ENCODE peak calls at places on chromosomes 12 and 14, in five cellular contexts. One of them, this sample, is unnamed.

GRCh38 chr12:93571854-93572711 is at the start of gene SOCS2:
- DNase-seq in bronchial epithelial cell: no peak
- DNase-seq in psoas muscle: peak; percentile 47
- DNase-seq in astrocyte: peak; percentile 3
- DNase-seq in WERI-Rb-1: peak; percentile 56
- DNase-seq in this sample: no peak

GRCh38 chr12:122205590-122205925 is 2.0 kb downstream of the B3GNT4 start:
- DNase-seq in bronchial epithelial cell: no peak
- DNase-seq in WERI-Rb-1: no peak
- DNase-seq in psoas muscle: no peak
- DNase-seq in astrocyte: no peak
- DNase-seq in this sample: no peak

GRCh38 chr12:48863296-48863695 is 2.4 kb downstream of the RND1 start:
- DNase-seq in bronchial epithelial cell: no peak
- DNase-seq in WERI-Rb-1: no peak
- DNase-seq in psoas muscle: no peak
- DNase-seq in astrocyte: no peak
- DNase-seq in this sample: no peak

GRCh38 chr14:52013984-52014600 is 24.7 kb downstream of the RTRAF start:
- DNase-seq in bronchial epithelial cell: no peak
- DNase-seq in psoas muscle: no peak
- DNase-seq in astrocyte: no peak
- DNase-seq in WERI-Rb-1: peak; percentile 57
- DNase-seq in this sample: no peak

GRCh38 chr12:117380083-117380482 is 18.7 kb upstream of the NOS1 start:
- DNase-seq in WERI-Rb-1: no peak
- DNase-seq in astrocyte: no peak
- DNase-seq in psoas muscle: no peak
- DNase-seq in bronchial epithelial cell: no peak
- DNase-seq in this sample: no peak

GRCh38 chr12:19048943-19049342 is 80.6 kb upstream of the PLEKHA5 start:
- DNase-seq in WERI-Rb-1: no peak
- DNase-seq in astrocyte: peak; percentile 28
- DNase-seq in bronchial epithelial cell: peak; percentile 8
- DNase-seq in psoas muscle: no peak
- DNase-seq in this sample: no peak

GRCh38 chr14:57526942-57527341 is 33.3 kb upstream of the CCDC198 start:
- DNase-seq in psoas muscle: no peak
- DNase-seq in astrocyte: no peak
- DNase-seq in bronchial epithelial cell: no peak
- DNase-seq in WERI-Rb-1: peak; percentile 18
- DNase-seq in this sample: no peak

GRCh38 chr12:113850309-113851056 is 115.6 kb downstream of the RBM19 start:
- DNase-seq in WERI-Rb-1: no peak
- DNase-seq in bronchial epithelial cell: no peak
- DNase-seq in psoas muscle: peak; percentile 58
- DNase-seq in astrocyte: peak; percentile 39
- DNase-seq in this sample: no peak

GRCh38 chr12:116955382-116956021 is 44.8 kb downstream of the FBXW8 start:
- DNase-seq in WERI-Rb-1: peak; percentile 15
- DNase-seq in psoas muscle: no peak
- DNase-seq in bronchial epithelial cell: peak; percentile 86
- DNase-seq in astrocyte: no peak
- DNase-seq in this sample: no peak

GRCh38 chr12:15823360-15824128 is 34.4 kb upstream of the EPS8 start:
- DNase-seq in WERI-Rb-1: no peak
- DNase-seq in astrocyte: no peak
- DNase-seq in psoas muscle: no peak
- DNase-seq in bronchial epithelial cell: peak; percentile 53
- DNase-seq in this sample: no peak

GRCh38 chr12:107091381-107091780 is 2.0 kb downstream of the CRY1 start:
- DNase-seq in bronchial epithelial cell: peak; percentile 77
- DNase-seq in WERI-Rb-1: no peak
- DNase-seq in astrocyte: peak; percentile 80
- DNase-seq in psoas muscle: no peak
- DNase-seq in this sample: peak; percentile 29

GRCh38 chr14:58699656-58700055 is 61.9 kb downstream of the DACT1 start:
- DNase-seq in WERI-Rb-1: no peak
- DNase-seq in bronchial epithelial cell: no peak
- DNase-seq in psoas muscle: no peak
- DNase-seq in astrocyte: no peak
- DNase-seq in this sample: no peak

GRCh38 chr14:105059917-105060565 is 5.2 kb downstream of the GPR132 start:
- DNase-seq in psoas muscle: no peak
- DNase-seq in astrocyte: no peak
- DNase-seq in WERI-Rb-1: no peak
- DNase-seq in bronchial epithelial cell: no peak
- DNase-seq in this sample: no peak

DNA sequence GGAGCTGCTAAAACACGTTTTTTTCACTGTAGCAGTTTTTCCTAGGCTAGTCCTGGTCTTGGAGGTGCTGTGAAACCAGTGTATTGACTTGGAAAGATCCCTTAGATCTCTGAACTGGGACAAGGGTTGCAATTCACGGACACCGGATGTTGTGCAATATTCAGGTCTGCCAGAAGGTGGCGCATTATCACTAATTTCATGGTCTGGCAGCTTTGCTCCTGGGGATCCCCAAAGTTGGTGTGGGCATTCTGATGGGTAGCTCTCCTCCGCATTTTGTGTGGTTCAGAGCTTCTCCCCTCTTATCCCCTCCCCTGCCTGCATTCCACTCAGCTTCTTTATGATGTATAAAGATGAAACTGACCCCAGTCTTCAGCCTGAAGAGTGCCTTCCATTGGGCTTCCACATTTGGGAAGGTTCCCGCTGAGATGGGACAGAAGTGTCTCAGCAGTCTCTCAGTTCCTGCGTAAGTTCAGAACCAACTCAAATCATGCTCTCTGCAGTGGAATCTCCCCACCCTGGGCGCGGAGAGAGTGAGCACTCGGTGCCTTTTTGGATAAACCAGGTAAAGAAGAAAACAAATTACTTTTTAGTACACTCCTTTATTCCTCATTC is 278.4 kb downstream of the NRXN3 start:
- DNase-seq in psoas muscle: peak; percentile 15
- DNase-seq in WERI-Rb-1: peak; percentile 65
- DNase-seq in astrocyte: no peak
- DNase-seq in bronchial epithelial cell: peak; percentile 35
- DNase-seq in this sample: no peak
- TF ChIP-seq CTCF in psoas muscle: peak; percentile 69
- TF ChIP-seq CTCF in WERI-Rb-1: peak; percentile 78
- TF ChIP-seq CTCF in astrocyte: peak; percentile 63
- TF ChIP-seq CTCF in bronchial epithelial cell: peak; percentile 64
- TF ChIP-seq CTCF in this sample: peak; percentile 46

DNA sequence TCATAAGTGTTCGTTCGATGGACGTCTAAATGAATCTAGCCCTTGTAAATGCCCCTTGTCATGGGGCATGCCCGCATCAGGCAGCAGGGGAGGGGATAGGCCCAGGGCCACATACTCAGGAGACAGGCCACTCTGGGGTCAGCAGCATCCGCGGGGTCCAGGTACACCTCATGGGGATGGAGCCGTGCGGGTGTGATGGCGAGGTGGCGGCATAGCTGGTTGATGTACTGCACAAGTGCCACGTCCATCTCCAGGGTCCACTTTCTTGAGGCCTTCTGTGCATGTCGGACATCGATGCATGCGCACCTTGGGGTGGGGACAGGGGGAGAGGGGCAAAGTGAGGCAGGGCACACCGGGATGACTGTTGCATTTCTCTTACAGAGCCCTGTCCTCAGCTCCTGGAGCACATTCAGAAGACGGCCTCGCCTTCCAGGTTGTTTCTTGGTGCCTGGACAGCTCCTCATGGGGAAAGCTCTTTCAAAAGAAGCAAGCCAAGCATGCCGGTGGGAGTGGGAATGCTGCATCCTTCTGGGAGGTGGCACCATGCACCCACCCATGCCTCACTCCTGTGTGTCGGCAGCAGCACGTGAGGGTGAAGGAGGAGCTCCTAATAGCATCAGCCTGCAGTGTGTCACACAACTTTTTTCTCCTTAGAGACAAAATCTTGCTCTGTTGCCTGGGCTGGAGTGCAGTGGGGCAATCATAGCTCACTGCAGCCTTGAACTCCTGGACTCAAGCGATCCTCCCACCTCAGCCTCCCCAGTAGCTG is 47.4 kb downstream of the TRAFD1 start:
- DNase-seq in psoas muscle: no peak
- DNase-seq in WERI-Rb-1: no peak
- DNase-seq in bronchial epithelial cell: no peak
- DNase-seq in astrocyte: no peak
- DNase-seq in this sample: no peak
- H3K36me3 ChIP-seq in psoas muscle: no peaks in the 10 kb centered on the region
- H3K36me3 ChIP-seq in WERI-Rb-1: peaks cover 35% of the 10 kb centered on the region
- H3K36me3 ChIP-seq in bronchial epithelial cell: peaks cover 18% of the 10 kb centered on the region
- H3K36me3 ChIP-seq in astrocyte: peaks cover 13% of the 10 kb centered on the region
- H3K36me3 ChIP-seq in this sample: peaks cover 16% of the 10 kb centered on the region

GRCh38 chr12:47777151-47777550 is 4.1 kb downstream of the SLC48A1 start:
- DNase-seq in psoas muscle: no peak
- DNase-seq in bronchial epithelial cell: no peak
- DNase-seq in astrocyte: no peak
- DNase-seq in WERI-Rb-1: no peak
- DNase-seq in this sample: no peak

GRCh38 chr12:47777741-47778558 is 4.9 kb downstream of the SLC48A1 start:
- DNase-seq in astrocyte: no peak
- DNase-seq in bronchial epithelial cell: no peak
- DNase-seq in psoas muscle: peak; percentile 52
- DNase-seq in WERI-Rb-1: no peak
- DNase-seq in this sample: no peak

GRCh38 chr12:47779943-47780504 is 7.0 kb downstream of the SLC48A1 start:
- DNase-seq in psoas muscle: no peak
- DNase-seq in bronchial epithelial cell: no peak
- DNase-seq in WERI-Rb-1: no peak
- DNase-seq in astrocyte: no peak
- DNase-seq in this sample: no peak

GRCh38 chr12:47779301-47779942 is 6.4 kb downstream of the SLC48A1 start:
- DNase-seq in bronchial epithelial cell: peak; percentile 75
- DNase-seq in psoas muscle: peak; percentile 88
- DNase-seq in astrocyte: peak; percentile 49
- DNase-seq in WERI-Rb-1: peak; percentile 86
- DNase-seq in this sample: peak; percentile 23

GRCh38 chr12:47778842-47779241 is 5.8 kb downstream of the SLC48A1 start:
- DNase-seq in astrocyte: no peak
- DNase-seq in WERI-Rb-1: no peak
- DNase-seq in psoas muscle: no peak
- DNase-seq in bronchial epithelial cell: no peak
- DNase-seq in this sample: no peak
- H3K4me3 ChIP-seq in astrocyte: no peak overlapping the region
- H3K4me3 ChIP-seq in WERI-Rb-1: no peak overlapping the region
- H3K4me3 ChIP-seq in psoas muscle: no peak overlapping the region
- H3K4me3 ChIP-seq in bronchial epithelial cell: no peak overlapping the region
- H3K4me3 ChIP-seq in this sample: no peak overlapping the region

DNA sequence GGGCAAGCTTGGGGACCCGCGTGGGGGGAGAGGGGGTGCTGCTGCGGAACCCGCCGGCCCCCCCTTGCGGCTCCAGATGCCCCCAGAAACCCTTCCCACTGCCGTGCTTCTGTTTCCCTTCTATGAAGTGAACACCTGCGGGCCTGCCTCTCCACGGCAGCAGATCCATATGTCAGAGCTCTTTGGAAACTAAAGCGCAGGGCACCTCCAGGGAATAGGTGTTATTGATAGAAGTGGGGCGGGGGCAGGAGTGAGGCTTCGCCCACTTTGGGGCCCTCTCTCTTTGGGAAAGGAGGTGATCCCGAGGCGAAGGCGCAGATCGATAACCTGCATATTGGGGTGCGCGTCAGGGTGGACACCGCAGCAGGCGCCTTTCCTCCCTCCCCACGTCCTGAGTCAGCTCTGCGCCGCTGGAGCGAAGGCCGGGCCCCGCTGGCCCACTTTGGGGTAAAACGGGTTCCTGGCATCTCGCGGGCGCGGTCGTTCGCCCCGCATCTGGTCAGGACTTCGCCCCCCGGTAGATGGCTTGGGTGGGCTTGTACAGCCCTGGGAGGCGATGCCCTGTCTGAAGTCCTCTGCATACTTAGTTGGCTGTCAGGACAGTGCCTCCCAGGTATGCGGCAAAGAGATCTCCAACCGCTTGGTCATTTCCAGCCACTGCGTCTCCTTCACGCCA is 524 bp downstream of the KMT5A start:
- DNase-seq in WERI-Rb-1: no peak
- DNase-seq in bronchial epithelial cell: no peak
- DNase-seq in psoas muscle: no peak
- DNase-seq in astrocyte: no peak
- DNase-seq in this sample: no peak
- TF ChIP-seq CTCF in WERI-Rb-1: no peak
- TF ChIP-seq CTCF in bronchial epithelial cell: no peak
- TF ChIP-seq CTCF in psoas muscle: no peak
- TF ChIP-seq CTCF in astrocyte: no peak
- TF ChIP-seq CTCF in this sample: no peak

DNA sequence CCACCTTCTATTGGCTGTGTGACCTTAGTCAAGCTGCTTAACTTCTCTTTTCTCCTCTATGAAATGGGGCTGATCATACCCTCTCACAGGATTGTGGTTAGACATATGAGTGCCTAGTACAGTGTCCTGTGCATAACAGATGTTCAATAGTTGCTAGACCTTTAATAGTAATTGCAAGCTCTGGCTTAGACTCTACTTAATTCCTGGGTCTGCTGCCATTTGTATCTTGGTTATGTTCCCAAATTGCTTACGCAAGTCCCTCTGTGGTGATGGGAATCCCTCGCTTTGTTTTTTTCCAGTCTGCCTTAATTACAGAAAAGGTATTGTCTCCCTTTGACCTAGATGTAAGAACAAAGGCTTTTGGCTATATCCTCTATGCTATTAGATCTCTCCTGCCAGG is 15.1 kb downstream of the SUDS3 start:
- DNase-seq in bronchial epithelial cell: no peak
- DNase-seq in WERI-Rb-1: no peak
- DNase-seq in psoas muscle: no peak
- DNase-seq in astrocyte: no peak
- DNase-seq in this sample: no peak
- H3K36me3 ChIP-seq in bronchial epithelial cell: peaks cover 13% of the 10 kb centered on the region
- H3K36me3 ChIP-seq in WERI-Rb-1: peaks cover 66% of the 10 kb centered on the region
- H3K36me3 ChIP-seq in psoas muscle: peaks cover 15% of the 10 kb centered on the region
- H3K36me3 ChIP-seq in astrocyte: peaks cover 41% of the 10 kb centered on the region
- H3K36me3 ChIP-seq in this sample: peaks cover 23% of the 10 kb centered on the region

GRCh38 chr12:124909831-124910560 is 4.5 kb downstream of the UBC start:
- DNase-seq in psoas muscle: no peak
- DNase-seq in astrocyte: peak; percentile 35
- DNase-seq in bronchial epithelial cell: peak; percentile 83
- DNase-seq in WERI-Rb-1: no peak
- DNase-seq in this sample: no peak
- H3K4me3 ChIP-seq in psoas muscle: peak overlapping the region; percentile 62
- H3K4me3 ChIP-seq in astrocyte: peak overlapping the region; percentile 37
- H3K4me3 ChIP-seq in bronchial epithelial cell: no peak overlapping the region
- H3K4me3 ChIP-seq in WERI-Rb-1: no peak overlapping the region
- H3K4me3 ChIP-seq in this sample: no peak overlapping the region